ENCODE peak calls at places on chromosomes 7 and 10, in nine cellular contexts. W is foreskin fibroblast, Y is progenitor cell of endocrine pancreas, H is cardiac muscle cell, S is HL-60, M is thoracic aorta, C is lower lobe of right lung, I is tibial artery, R is psoas muscle. V is an unnamed sample.

GRCh38 chr7:50774299-50774698 is 8.4 kb downstream of the GRB10 start:
- DNase-seq in W (no peak), Y (no peak), H (no peak), S (peak), M (no peak), C (no peak), I (no peak), R (no peak), V (no peak)

GRCh38 chr7:127822822-127823508 is 171.0 kb downstream of the SND1 start:
- DNase-seq in W (no peak), Y (no peak), H (no peak), S (peak), M (no peak), C (no peak), I (no peak), R (no peak), V (no peak)

GRCh38 chr10:21002097-21002878 is 105.2 kb upstream of the NEBL start:
- DNase-seq in W (peak), Y (no peak), H (no peak), S (no peak), M (no peak), C (no peak), I (no peak), R (no peak), V (no peak)

GRCh38 chr7:82263880-82264751 is 179.5 kb downstream of the CACNA2D1 start:
- DNase-seq in W (no peak), Y (no peak), H (no peak), S (no peak), M (no peak), C (no peak), I (no peak), R (no peak), V (no peak)

GRCh38 chr7:50229964-50230363 is 74.6 kb upstream of the IKZF1 start:
- DNase-seq in W (no peak), Y (no peak), H (no peak), S (no peak), M (no peak), C (no peak), I (no peak), R (no peak), V (no peak)

GRCh38 chr7:155487509-155488482 is 29.9 kb downstream of the EN2 start:
- DNase-seq in W (no peak), Y (no peak), H (no peak), S (no peak), M (no peak), C (no peak), I (no peak), R (no peak), V (no peak)

GRCh38 chr10:29067161-29067560 is 221.7 kb upstream of the LYZL1 start:
- DNase-seq in W (peak), Y (no peak), H (peak), S (no peak), M (no peak), C (no peak), I (no peak), R (no peak), V (no peak)

GRCh38 chr7:157771-158251 is 34.6 kb upstream of the FAM20C start:
- DNase-seq in W (no peak), Y (no peak), H (no peak), S (no peak), M (no peak), C (no peak), I (no peak), R (no peak), V (no peak)

GRCh38 chr10:29109700-29110099 is 179.2 kb upstream of the LYZL1 start:
- DNase-seq in W (no peak), Y (no peak), H (no peak), S (no peak), M (no peak), C (no peak), I (no peak), R (no peak), V (no peak)

GRCh38 chr7:131034166-131034881 is 293.4 kb upstream of the MKLN1 start:
- DNase-seq in W (no peak), Y (no peak), H (no peak), S (no peak), M (no peak), C (no peak), I (no peak), R (no peak), V (no peak)

GRCh38 chr7:38862666-38863065 is 46.3 kb downstream of the VPS41 start:
- DNase-seq in W (no peak), Y (no peak), H (no peak), S (no peak), M (no peak), C (no peak), I (no peak), R (no peak), V (no peak)

GRCh38 chr10:75817224-75817623 is 385.8 kb downstream of the LRMDA start:
- DNase-seq in W (no peak), Y (no peak), H (no peak), S (no peak), M (no peak), C (no peak), I (no peak), R (no peak), V (no peak)

GRCh38 chr10:75814071-75814470 is 382.6 kb downstream of the LRMDA start:
- DNase-seq in W (peak), Y (no peak), H (no peak), S (no peak), M (no peak), C (no peak), I (no peak), R (no peak), V (no peak)

GRCh38 chr10:75818552-75818951 is 387.1 kb downstream of the LRMDA start:
- DNase-seq in W (no peak), Y (no peak), H (no peak), S (no peak), M (no peak), C (no peak), I (no peak), R (no peak), V (no peak)
- TF ChIP-seq CTCF in W (no peak), Y (no peak), H (no peak), S (no peak), M (no peak), C (no peak), I (no peak), R (no peak), V (no peak)

GRCh38 chr10:124530215-124530665 is 68.6 kb downstream of the LHPP start:
- DNase-seq in W (peak), Y (peak), H (peak), S (peak), M (peak), C (peak), I (peak), R (peak), V (peak)

GRCh38 chr10:124530816-124531215 is 69.2 kb downstream of the LHPP start:
- DNase-seq in W (no peak), Y (no peak), H (no peak), S (no peak), M (no peak), C (no peak), I (no peak), R (peak), V (no peak)

GRCh38 chr10:124533266-124533665 is 71.6 kb downstream of the LHPP start:
- DNase-seq in W (no peak), Y (no peak), H (no peak), S (no peak), M (no peak), C (no peak), I (no peak), R (no peak), V (no peak)

GRCh38 chr10:124532788-124533187 is 71.2 kb downstream of the LHPP start:
- DNase-seq in W (no peak), Y (no peak), H (no peak), S (no peak), M (no peak), C (no peak), I (no peak), R (no peak), V (no peak)

DNA sequence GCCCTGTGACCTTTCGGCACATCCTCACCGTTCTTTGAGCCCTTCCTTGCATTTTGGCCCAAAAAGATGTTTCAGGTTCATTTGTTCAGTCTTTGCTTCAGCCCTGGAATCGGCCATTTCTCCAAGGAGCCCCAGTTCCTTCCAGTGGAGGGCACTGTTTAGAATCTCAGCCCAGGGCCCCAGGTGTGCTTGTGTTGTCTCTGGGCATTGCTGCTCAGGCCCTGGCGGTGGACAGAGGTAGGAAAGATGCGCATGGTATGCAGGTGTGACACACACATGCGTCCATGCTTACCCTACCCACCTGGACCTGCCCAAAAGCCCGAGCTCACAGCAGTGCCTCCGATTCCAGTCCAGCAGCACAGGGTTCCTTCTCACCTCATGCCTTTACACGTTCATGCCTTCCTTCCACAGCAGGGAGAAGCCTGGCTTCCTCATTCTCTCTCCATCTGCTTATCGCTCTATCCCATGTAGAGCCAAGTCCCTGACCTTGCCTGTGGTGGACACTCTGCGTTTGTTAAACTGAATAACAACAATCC is 70.6 kb downstream of the LHPP start:
- DNase-seq in W (peak), Y (peak), H (peak), S (peak), M (no peak), C (no peak), I (no peak), R (peak), V (no peak)
- TF ChIP-seq CTCF in W (peak), Y (peak), H (peak), S (peak), M (no peak), C (no peak), I (no peak), R (no peak), V (no peak)

DNA sequence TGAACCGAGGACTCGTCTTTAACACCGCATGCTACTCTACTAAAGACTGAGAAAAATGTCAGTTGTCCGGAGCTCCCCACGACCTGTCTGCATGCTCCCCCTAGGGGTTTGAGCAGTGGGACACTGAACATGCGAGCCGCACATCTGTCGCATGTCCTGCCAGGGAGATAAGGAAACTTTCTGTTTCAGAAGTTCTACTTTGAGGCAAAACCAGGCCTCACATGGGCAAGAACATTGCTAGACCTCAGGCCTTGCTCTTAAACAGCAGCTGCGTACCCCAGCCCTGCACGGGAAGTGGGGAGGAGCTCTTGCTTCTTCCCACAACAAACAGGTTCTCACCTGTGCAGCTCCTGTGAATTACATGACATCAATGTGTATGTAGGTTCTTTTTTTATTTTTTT is 30.3 kb upstream of the HERPUD2 start:
- DNase-seq in W (no peak), Y (no peak), H (no peak), S (no peak), M (no peak), C (no peak), I (no peak), R (no peak), V (no peak)
- TF ChIP-seq CTCF in W (no peak), Y (no peak), H (no peak), S (no peak), M (no peak), C (peak), I (no peak), R (no peak), V (no peak)

DNA sequence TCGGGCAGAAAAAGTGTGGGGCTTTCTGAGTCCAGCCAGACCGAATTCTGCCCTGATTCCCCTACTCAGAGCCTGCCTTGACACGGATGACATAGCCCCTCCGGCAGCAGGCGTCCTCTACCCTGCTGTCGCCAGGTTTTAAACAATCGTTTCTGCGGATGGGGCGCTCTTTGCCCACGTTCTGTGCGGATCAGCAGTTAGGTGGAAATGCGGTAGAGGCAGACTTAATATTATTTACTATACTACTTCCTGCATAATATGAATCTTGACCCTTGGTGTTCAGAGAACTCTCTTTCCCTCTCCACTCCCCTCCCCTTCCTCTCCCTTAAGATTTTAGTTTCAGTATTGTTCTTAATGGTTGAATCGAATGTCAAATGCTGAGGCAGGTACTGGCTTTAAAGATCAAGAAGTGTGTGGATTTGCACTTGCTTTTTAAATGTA is 2.4 kb downstream of the GATA3 start:
- DNase-seq in W (no peak), Y (no peak), H (no peak), S (no peak), M (no peak), C (no peak), I (no peak), R (no peak), V (no peak)
- TF ChIP-seq CTCF in W (no peak), Y (no peak), H (no peak), S (no peak), M (no peak), C (no peak), I (no peak), R (no peak), V (no peak)

GRCh38 chr7:138752568-138753518 is 45.0 kb upstream of the TMEM213 start:
- DNase-seq in W (no peak), Y (no peak), H (peak), S (peak), M (no peak), C (peak), I (peak), R (peak), V (no peak)
- TF ChIP-seq CTCF in W (no peak), Y (no peak), H (no peak), S (no peak), M (no peak), C (no peak), I (no peak), R (no peak), V (no peak)

GRCh38 chr7:85469446-85469970 is 282.7 kb upstream of the SEMA3D start:
- DNase-seq in W (peak), Y (no peak), H (no peak), S (no peak), M (no peak), C (no peak), I (no peak), R (no peak), V (no peak)

DNA sequence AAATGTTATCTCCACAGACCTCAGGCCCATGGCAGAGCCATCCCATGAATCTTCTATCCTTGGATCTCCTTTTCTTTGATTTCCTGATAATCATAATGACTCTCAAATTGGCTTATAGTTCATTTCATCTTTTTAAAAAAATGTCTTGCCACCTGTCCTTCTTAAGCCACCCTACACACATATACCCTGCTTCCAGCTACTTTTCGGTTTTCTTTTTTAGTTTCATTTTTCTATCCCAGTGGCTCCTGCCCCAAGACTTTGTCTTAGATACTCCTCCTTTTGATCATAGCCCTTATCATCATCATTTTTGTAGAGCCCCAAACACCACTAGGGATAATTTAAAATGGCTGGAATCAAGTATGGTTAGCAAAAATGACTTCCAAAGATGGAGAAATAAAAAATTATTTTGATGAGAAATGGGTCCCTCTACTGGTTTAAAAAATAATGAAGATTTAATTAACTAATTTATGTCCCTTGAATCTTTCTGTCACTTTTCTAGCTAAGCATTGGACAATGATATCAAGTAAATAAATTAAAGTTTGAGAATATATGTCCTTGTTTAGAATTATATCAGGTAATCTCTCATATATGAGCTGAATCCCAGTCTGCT is 277.3 kb upstream of the SEMA3D start:
- DNase-seq in W (peak), Y (no peak), H (no peak), S (no peak), M (no peak), C (no peak), I (no peak), R (no peak), V (no peak)
- TF ChIP-seq CTCF in W (no peak), Y (peak), H (peak), S (no peak), M (no peak), C (no peak), I (no peak), R (no peak), V (peak)

GRCh38 chr7:117312593-117312992 is 10.3 kb downstream of the WNT2 start:
- DNase-seq in W (peak), Y (no peak), H (no peak), S (no peak), M (no peak), C (no peak), I (no peak), R (no peak), V (no peak)
- TF ChIP-seq CTCF in W (no peak), Y (no peak), H (peak), S (no peak), M (no peak), C (no peak), I (no peak), R (no peak), V (no peak)

GRCh38 chr7:142745091-142745635 is 4.1 kb upstream of the PRSS1 start:
- DNase-seq in W (peak), Y (no peak), H (no peak), S (no peak), M (no peak), C (no peak), I (no peak), R (no peak), V (no peak)

GRCh38 chr7:142745783-142746182 is 3.5 kb upstream of the PRSS1 start:
- DNase-seq in W (no peak), Y (no peak), H (no peak), S (peak), M (no peak), C (no peak), I (no peak), R (no peak), V (no peak)

DNA sequence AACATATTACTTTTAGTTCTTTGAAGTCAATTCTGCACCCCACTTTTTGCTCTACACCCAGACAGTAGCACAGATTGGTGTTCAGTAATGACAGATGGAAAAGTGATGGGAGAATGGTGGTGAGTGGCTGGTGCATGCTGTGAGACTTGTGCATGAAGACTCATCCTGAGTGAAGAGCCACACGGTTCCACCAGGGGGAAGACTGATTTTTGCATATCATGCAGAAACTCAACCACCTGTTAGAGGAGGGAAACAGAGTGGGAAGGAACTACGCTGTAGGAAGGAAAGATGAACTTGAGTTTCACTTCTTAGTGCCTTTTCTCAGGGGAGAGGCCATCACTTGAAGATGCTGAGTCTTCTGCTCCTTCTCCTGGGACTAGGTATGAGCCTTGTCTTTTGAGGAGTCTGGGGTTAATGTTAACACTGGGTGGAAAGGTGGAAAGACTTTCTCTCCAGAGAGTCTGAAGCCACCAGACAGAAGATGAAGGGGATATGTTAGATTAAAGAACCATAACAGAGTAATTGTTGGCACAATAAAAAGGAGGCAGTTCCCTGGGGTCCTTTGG is 9.3 kb upstream of the PRSS1 start:
- DNase-seq in W (no peak), Y (no peak), H (no peak), S (no peak), M (no peak), C (no peak), I (no peak), R (no peak), V (no peak)
- TF ChIP-seq CTCF in W (no peak), Y (peak), H (no peak), S (no peak), M (no peak), C (no peak), I (no peak), R (no peak), V (no peak)

GRCh38 chr10:104895541-104895940 is 254.5 kb downstream of the SORCS3 start:
- DNase-seq in W (no peak), Y (no peak), H (no peak), S (no peak), M (no peak), C (no peak), I (no peak), R (no peak), V (no peak)
- TF ChIP-seq CTCF in W (no peak), Y (no peak), H (no peak), S (no peak), M (no peak), C (no peak), I (no peak), R (no peak), V (no peak)

DNA sequence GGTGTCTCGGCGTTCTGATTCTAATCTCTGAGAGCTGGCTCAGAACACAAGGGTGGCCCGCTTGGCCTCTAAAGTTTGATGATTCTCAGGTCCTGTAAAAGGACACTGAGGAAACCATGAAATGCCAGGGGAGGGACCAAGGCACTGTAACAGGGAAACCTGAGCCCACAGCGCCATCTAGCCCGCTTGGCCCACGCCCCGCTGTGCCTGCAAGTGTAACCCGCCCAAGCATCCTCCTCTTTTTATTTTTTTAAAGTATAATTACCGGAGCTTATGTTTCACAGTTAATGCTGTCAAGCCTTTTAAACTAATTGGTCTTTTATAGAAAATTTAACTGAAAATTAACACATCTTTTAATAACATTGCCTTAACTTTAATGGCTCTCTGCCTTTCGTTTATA is 734.7 kb downstream of the KCNMA1 start:
- DNase-seq in W (no peak), Y (peak), H (peak), S (peak), M (no peak), C (peak), I (no peak), R (no peak), V (no peak)
- TF ChIP-seq CTCF in W (peak), Y (peak), H (peak), S (peak), M (no peak), C (no peak), I (no peak), R (peak), V (peak)